ENCODE peak calls at places on chromosomes 6 and 20, in four cellular contexts. A is neural progenitor cell, Q is fibroblast of lung, K is MM.1S. X is an unnamed sample.

GRCh38 chr6:139832493-139832892 is 458.0 kb upstream of the CITED2 start:
- DNase-seq in A (no peak), Q (no peak), K (no peak), X (no peak)

GRCh38 chr6:15957655-15958169 is 171.2 kb upstream of the MYLIP start:
- DNase-seq in A (no peak), Q (no peak), K (no peak), X (no peak)

GRCh38 chr6:159540152-159540551 is 152.9 kb downstream of the SOD2 start:
- DNase-seq in A (peak; percentile 59), Q (no peak), K (no peak), X (no peak)

GRCh38 chr20:15061955-15062354 is 724.5 kb upstream of the FLRT3 start:
- DNase-seq in A (peak; percentile 9), Q (no peak), K (no peak), X (no peak)

GRCh38 chr6:69026715-69027114 is 391.6 kb downstream of the ADGRB3 start:
- DNase-seq in A (no peak), Q (peak; percentile 47), K (no peak), X (no peak)

GRCh38 chr6:26272171-26272631 is 92.8 kb upstream of the BTN3A2 start:
- DNase-seq in A (peak; percentile 74), Q (no peak), K (peak; percentile 61), X (peak; percentile 68)

GRCh38 chr6:43286995-43287716 is 10.9 kb upstream of the SLC22A7 start:
- DNase-seq in A (peak; percentile 68), Q (no peak), K (no peak), X (no peak)

GRCh38 chr6:148577687-148578488 is 168.9 kb upstream of the UST start:
- DNase-seq in A (peak; percentile 93), Q (peak; percentile 70), K (peak; percentile 9), X (peak; percentile 58)

GRCh38 chr20:294602-295001 is 2.8 kb upstream of the ZCCHC3 start:
- DNase-seq in A (no peak), Q (no peak), K (no peak), X (no peak)

DNA sequence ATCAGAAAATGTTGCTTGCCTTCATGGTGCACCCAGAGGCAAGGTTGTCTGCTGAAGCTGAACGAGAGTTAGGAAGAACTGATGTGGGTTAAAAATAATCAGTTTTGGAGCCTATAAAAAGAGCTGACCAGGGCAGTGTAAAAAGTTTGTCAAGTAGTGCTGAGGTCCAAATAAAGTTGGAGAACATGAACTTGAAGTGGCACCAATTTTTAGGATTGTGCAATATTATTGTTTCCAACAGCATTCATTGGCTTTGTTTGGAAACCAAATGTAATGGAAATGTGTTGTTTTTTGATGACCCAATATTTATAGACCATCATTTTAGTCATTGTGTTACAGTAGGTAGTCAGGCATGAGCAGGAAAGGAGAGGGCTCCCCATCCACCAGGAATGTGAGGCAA is 55.7 kb downstream of the GPR63 start:
- DNase-seq in A (no peak), Q (no peak), K (no peak), X (no peak)
- H2AFZ ChIP-seq in A (no peak overlapping the region), Q (no peak overlapping the region), K (no peak overlapping the region), X (no peak overlapping the region)

GRCh38 chr20:63519765-63520593 is 586 bp upstream of the PPDPF start:
- DNase-seq in A (peak; percentile 93), Q (peak; percentile 49), K (no peak), X (peak; percentile 71)

GRCh38 chr20:63520594-63520938 is at the start of gene PPDPF:
- DNase-seq in A (no peak), Q (peak; percentile 67), K (peak; percentile 77), X (peak; percentile 82)

GRCh38 chr20:63517376-63518309 is 2.9 kb upstream of the PPDPF start:
- DNase-seq in A (peak; percentile 1), Q (no peak), K (no peak), X (no peak)

GRCh38 chr20:63518946-63519764 is 1.4 kb upstream of the PPDPF start:
- DNase-seq in A (no peak), Q (no peak), K (no peak), X (no peak)

GRCh38 chr20:63518351-63518861 is 2.2 kb upstream of the PPDPF start:
- DNase-seq in A (peak; percentile 1), Q (no peak), K (no peak), X (no peak)
- TF ChIP-seq EZH2 in A (no peak), Q (no peak), K (no peak), X (no peak)

DNA sequence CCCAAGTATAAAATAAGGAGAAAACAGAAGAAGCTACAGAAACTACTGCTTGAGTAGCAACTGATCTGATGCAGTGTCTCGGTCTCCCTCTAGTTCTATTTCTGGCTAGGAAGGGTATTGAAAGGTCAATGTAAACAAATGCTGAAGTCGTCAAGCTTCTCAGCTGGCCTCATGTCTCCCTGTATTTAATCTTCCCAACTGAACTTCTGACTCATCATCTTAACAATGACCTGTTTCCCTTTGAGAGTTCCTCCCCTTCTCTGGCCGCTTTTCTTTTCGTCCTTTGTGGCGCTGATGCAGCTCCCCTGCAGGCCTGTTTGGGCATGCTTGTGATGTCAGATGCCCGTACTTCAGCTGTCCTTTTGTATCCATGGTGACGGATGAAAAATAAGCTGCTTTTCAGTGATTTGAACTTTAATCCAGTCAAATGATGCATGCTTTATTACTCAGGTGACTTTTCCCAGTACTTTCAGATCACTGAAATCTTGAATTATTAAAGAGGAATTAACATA is 7.8 kb upstream of the LCA5 start:
- DNase-seq in A (peak; percentile 86), Q (peak; percentile 100), K (peak; percentile 96), X (no peak)
- H2AFZ ChIP-seq in A (no peak overlapping the region), Q (no peak overlapping the region), K (peak overlapping the region; percentile 41), X (no peak overlapping the region)

DNA sequence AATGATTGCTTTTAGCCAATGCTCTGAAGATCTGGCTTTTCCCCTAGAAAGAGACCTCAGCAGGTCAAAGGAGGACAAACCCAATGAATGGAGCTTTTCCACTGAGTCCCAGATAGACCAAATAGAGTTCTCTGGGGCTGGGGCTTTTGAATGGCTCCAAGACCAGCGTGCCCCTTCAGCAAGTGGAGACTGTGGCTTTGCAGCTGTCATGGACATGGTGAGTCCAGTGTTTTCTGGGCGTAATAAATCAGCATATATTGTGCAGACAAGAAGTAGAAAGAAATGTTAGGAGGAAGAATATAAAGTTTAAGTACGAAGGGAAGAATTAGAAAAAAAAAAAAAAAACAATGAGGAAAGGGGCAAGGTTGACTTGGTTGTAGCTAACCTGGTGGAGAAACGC is 28.1 kb downstream of the ULBP1 start:
- DNase-seq in A (no peak), Q (no peak), K (no peak), X (no peak)
- TF ChIP-seq EZH2 in A (no peak), Q (no peak), K (no peak), X (no peak)

GRCh38 chr20:59015411-59015810 is 3.8 kb upstream of the TUBB1 start:
- DNase-seq in A (no peak), Q (no peak), K (no peak), X (no peak)

GRCh38 chr20:59018817-59019216 is 412 bp upstream of the TUBB1 start:
- DNase-seq in A (no peak), Q (no peak), K (no peak), X (no peak)

GRCh38 chr20:59015812-59016711 is 3.2 kb upstream of the TUBB1 start:
- DNase-seq in A (no peak), Q (no peak), K (no peak), X (no peak)

GRCh38 chr20:59017493-59018231 is 1.6 kb upstream of the TUBB1 start:
- DNase-seq in A (no peak), Q (no peak), K (no peak), X (no peak)

DNA sequence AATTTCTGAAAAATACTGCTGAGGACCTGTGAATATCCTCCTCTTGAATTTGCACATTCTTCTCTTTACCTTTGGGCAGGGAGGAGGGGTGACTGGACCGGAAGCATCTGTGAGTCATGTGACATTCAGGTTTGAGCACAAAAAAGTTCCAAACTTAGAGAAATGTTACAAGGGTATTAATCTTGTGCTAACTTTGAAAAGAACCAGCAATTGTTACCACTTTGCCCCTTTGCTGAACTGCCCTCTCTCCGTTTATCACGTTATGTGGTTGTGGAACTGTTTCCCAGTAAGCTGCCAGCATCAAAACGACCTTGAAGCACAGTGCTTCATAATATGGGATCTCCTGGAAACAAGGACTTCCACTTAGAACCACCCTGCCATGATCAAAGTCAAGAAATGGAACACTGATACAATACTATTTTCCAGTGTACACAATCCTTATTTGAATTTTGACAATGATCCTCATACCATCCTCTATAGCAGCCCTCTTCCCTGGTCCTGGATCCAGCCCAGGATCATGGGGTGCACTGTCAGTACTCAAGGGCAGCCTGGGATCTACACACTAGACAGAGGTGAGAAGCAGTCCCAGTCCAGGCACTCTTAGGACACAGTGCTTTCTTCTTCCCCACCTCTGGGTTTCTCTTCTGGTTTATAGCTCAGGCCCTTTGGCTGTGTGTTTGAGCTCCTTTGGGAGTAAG is 2.3 kb upstream of the TUBB1 start:
- DNase-seq in A (no peak), Q (peak; percentile 43), K (no peak), X (no peak)
- H2AFZ ChIP-seq in A (no peak overlapping the region), Q (no peak overlapping the region), K (no peak overlapping the region), X (no peak overlapping the region)

GRCh38 chr20:38725959-38726848 is 1.9 kb downstream of the SLC32A1 start:
- DNase-seq in A (peak; percentile 95), Q (no peak), K (peak; percentile 23), X (no peak)
- TF ChIP-seq EZH2 in A (no peak), Q (peak; percentile 29), K (no peak), X (no peak)

GRCh38 chr6:36378936-36379335 is 8.5 kb downstream of the ETV7 start:
- DNase-seq in A (no peak), Q (no peak), K (no peak), X (no peak)

GRCh38 chr6:36378243-36378920 is 9.1 kb downstream of the ETV7 start:
- DNase-seq in A (no peak), Q (no peak), K (no peak), X (no peak)

GRCh38 chr6:36376742-36377141 is 10.7 kb downstream of the ETV7 start:
- DNase-seq in A (no peak), Q (no peak), K (no peak), X (no peak)

GRCh38 chr6:36376183-36376582 is 11.3 kb downstream of the ETV7 start:
- DNase-seq in A (no peak), Q (no peak), K (no peak), X (no peak)

GRCh38 chr6:36377594-36377993 is 9.9 kb downstream of the ETV7 start:
- DNase-seq in A (no peak), Q (no peak), K (no peak), X (no peak)
- H2AFZ ChIP-seq in A (no peak overlapping the region), Q (no peak overlapping the region), K (no peak overlapping the region), X (no peak overlapping the region)